ENCODE peak calls at places on chromosome 14, in seven cellular contexts. E, F, U, D, L, Z and Q are unnamed samples.

GRCh38 chr14:101508196-101508947 is 52.9 kb upstream of the DIO3 start:
- DNase-seq in E (no peak), F (peak; percentile 40), U (no peak), D (no peak), L (no peak), Z (no peak), Q (no peak)

GRCh38 chr14:69317780-69318179 is 57.8 kb downstream of the GALNT16 start:
- DNase-seq in E (no peak), F (no peak), U (no peak), D (peak; percentile 38), L (no peak), Z (no peak), Q (no peak)

GRCh38 chr14:23076785-23077408 is 18.0 kb downstream of the ACIN1 start:
- DNase-seq in E (peak; percentile 47), F (no peak), U (no peak), D (no peak), L (peak; percentile 49), Z (peak; percentile 62), Q (no peak)

GRCh38 chr14:24984846-24985589 is 64.9 kb downstream of the STXBP6 start:
- DNase-seq in E (no peak), F (no peak), U (peak; percentile 39), D (no peak), L (peak; percentile 70), Z (peak; percentile 48), Q (no peak)

GRCh38 chr14:59131926-59132763 is 56.3 kb upstream of the DAAM1 start:
- DNase-seq in E (no peak), F (no peak), U (no peak), D (no peak), L (no peak), Z (no peak), Q (no peak)

GRCh38 chr14:88841741-88842140 is 17.3 kb downstream of the TTC8 start:
- DNase-seq in E (peak; percentile 48), F (no peak), U (no peak), D (no peak), L (no peak), Z (no peak), Q (no peak)

GRCh38 chr14:70642313-70643235 is 858 bp downstream of the TTC9 start:
- DNase-seq in E (no peak), F (no peak), U (no peak), D (peak; percentile 73), L (peak; percentile 1), Z (no peak), Q (no peak)

GRCh38 chr14:72699852-72700257 is 194.0 kb downstream of the DPF3 start:
- DNase-seq in E (peak; percentile 83), F (peak; percentile 69), U (no peak), D (no peak), L (peak; percentile 4), Z (no peak), Q (no peak)

GRCh38 chr14:100850841-100851585 is 25.1 kb downstream of the MEG3 start:
- DNase-seq in E (no peak), F (peak; percentile 78), U (peak; percentile 71), D (peak; percentile 65), L (peak; percentile 32), Z (peak; percentile 91), Q (no peak)

GRCh38 chr14:26174395-26174794 is 423.4 kb downstream of the NOVA1 start:
- DNase-seq in E (no peak), F (no peak), U (no peak), D (no peak), L (no peak), Z (no peak), Q (no peak)

GRCh38 chr14:26173581-26173980 is 424.3 kb downstream of the NOVA1 start:
- DNase-seq in E (no peak), F (no peak), U (no peak), D (no peak), L (no peak), Z (peak; percentile 9), Q (peak; percentile 38)

GRCh38 chr14:26175659-26176058 is 422.2 kb downstream of the NOVA1 start:
- DNase-seq in E (no peak), F (no peak), U (no peak), D (no peak), L (no peak), Z (no peak), Q (no peak)

DNA sequence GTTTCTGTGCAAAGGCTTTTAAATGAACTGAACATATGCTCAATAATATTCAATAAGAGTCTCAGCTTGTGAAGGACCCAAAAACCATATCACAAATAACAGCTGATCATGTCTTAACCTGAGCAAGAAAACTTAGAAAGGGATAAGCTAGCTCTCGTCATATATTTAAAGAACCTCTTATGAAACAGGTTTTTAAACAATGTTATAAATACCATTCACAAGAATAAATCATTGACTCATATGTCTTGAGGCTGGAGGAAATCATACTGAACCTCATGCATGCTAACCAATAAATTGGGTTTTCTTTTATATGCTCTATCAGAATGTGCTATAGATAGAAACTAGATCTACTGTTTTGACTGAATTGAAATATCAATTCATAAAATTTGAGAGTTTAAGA is 426.9 kb downstream of the NOVA1 start:
- DNase-seq in E (no peak), F (no peak), U (no peak), D (no peak), L (no peak), Z (no peak), Q (no peak)
- TF ChIP-seq CTCF in E (no peak), F (no peak), U (no peak), D (no peak), L (no peak), Z (no peak), Q (no peak)

GRCh38 chr14:89915114-89915878 is 39.2 kb downstream of the EFCAB11 start:
- DNase-seq in E (peak; percentile 80), F (no peak), U (peak; percentile 67), D (peak; percentile 72), L (peak; percentile 79), Z (peak; percentile 86), Q (no peak)
- H3K4me3 ChIP-seq in E (no peak overlapping the region), F (peak overlapping the region; percentile 26), U (no peak overlapping the region), D (no peak overlapping the region), L (no peak overlapping the region), Z (no peak overlapping the region), Q (no peak overlapping the region)

DNA sequence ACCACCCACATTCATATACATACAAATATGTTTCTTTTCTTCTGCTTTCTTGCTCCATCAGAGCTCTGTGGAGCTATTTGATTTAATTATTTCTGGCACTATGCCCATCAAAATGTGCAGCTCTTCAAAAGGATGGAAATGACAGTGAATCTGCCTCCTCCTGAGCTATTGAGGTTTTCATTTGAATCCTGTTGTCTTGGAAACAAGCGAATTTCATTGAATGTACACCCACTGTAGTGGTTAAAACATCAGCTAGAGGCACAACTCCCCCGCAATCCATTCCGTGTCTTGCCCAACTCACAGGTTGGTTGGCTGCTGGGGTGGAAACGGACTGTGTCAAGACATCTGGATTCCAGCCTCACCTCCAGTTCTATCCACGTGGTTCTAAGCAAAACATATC is 199.5 kb downstream of the SPTSSA start:
- DNase-seq in E (no peak), F (no peak), U (no peak), D (no peak), L (no peak), Z (no peak), Q (no peak)
- TF ChIP-seq CTCF in E (no peak), F (no peak), U (no peak), D (no peak), L (no peak), Z (no peak), Q (no peak)

GRCh38 chr14:93332032-93332852 is 594 bp downstream of the BTBD7 start:
- DNase-seq in E (peak; percentile 49), F (peak; percentile 77), U (peak; percentile 74), D (peak; percentile 77), L (peak; percentile 70), Z (peak; percentile 46), Q (no peak)
- H3K4me3 ChIP-seq in E (peak overlapping the region; percentile 55), F (peak overlapping the region; percentile 95), U (peak overlapping the region; percentile 91), D (peak overlapping the region; percentile 84), L (peak overlapping the region; percentile 95), Z (peak overlapping the region; percentile 97), Q (peak overlapping the region; percentile 69)

GRCh38 chr14:102516531-102517411 is 7.2 kb upstream of the ANKRD9 start:
- DNase-seq in E (no peak), F (peak; percentile 81), U (peak; percentile 68), D (peak; percentile 50), L (peak; percentile 42), Z (peak; percentile 50), Q (no peak)
- TF ChIP-seq CTCF in E (peak; percentile 78), F (peak; percentile 100), U (peak; percentile 91), D (peak; percentile 79), L (peak; percentile 75), Z (peak; percentile 71), Q (peak; percentile 60)

DNA sequence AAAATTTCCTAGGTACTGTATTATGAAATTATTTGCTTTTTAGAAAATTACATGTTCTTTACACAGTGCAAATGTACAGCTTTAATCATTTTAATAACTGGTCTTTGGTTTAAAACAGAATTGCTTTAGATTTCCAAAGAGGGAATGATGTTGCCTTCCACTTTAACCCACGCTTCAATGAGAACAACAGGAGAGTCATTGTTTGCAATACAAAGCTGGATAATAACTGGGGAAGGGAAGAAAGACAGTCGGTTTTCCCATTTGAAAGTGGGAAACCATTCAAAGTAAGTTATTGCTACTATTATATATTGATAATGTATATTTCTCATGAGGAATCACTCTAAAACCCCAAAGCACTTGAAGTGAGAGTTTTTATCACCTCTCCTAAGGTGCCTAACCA is 13.4 kb downstream of the LGALS3 start:
- DNase-seq in E (no peak), F (no peak), U (no peak), D (no peak), L (no peak), Z (no peak), Q (no peak)
- H3K4me3 ChIP-seq in E (no peak overlapping the region), F (no peak overlapping the region), U (no peak overlapping the region), D (no peak overlapping the region), L (no peak overlapping the region), Z (no peak overlapping the region), Q (no peak overlapping the region)

GRCh38 chr14:45290547-45290946 is 37.5 kb upstream of the MIS18BP1 start:
- DNase-seq in E (no peak), F (no peak), U (no peak), D (peak; percentile 5), L (no peak), Z (no peak), Q (no peak)

GRCh38 chr14:45287609-45288008 is 34.6 kb upstream of the MIS18BP1 start:
- DNase-seq in E (no peak), F (no peak), U (no peak), D (no peak), L (no peak), Z (peak; percentile 25), Q (no peak)

GRCh38 chr14:45284802-45285201 is 31.8 kb upstream of the MIS18BP1 start:
- DNase-seq in E (no peak), F (no peak), U (no peak), D (no peak), L (no peak), Z (no peak), Q (no peak)
- TF ChIP-seq CTCF in E (no peak), F (no peak), U (no peak), D (peak; percentile 7), L (no peak), Z (peak; percentile 57), Q (peak; percentile 34)

GRCh38 chr14:20631023-20631820 is 10.3 kb downstream of the OR6S1 start:
- DNase-seq in E (peak; percentile 70), F (no peak), U (peak; percentile 39), D (peak; percentile 72), L (peak; percentile 59), Z (peak; percentile 86), Q (no peak)
- H3K4me3 ChIP-seq in E (peak overlapping the region; percentile 56), F (peak overlapping the region; percentile 49), U (peak overlapping the region; percentile 27), D (peak overlapping the region; percentile 55), L (peak overlapping the region; percentile 61), Z (peak overlapping the region; percentile 70), Q (peak overlapping the region; percentile 59)